ENCODE peak calls at places on chromosomes 12 and 14, in four cellular contexts. J, H, M and E are unnamed samples.
A peak's percentile ranks its signal among the peaks of the same experiment; 100 is the strongest.

GRCh38 chr14:102949801-102950451 is 27.5 kb downstream of the AMN start:
- DNase-seq in J (no peak), H (no peak), M (no peak), E (no peak)

GRCh38 chr14:101966742-101967141 is 2.4 kb downstream of the DYNC1H1 start:
- DNase-seq in J (no peak), H (no peak), M (no peak), E (no peak)

GRCh38 chr12:121939190-121939589 is 20.8 kb downstream of the CFAP251 start:
- DNase-seq in J (peak; percentile 24), H (no peak), M (no peak), E (no peak)

GRCh38 chr12:43345023-43345422 is 207.0 kb downstream of the ADAMTS20 start:
- DNase-seq in J (no peak), H (no peak), M (no peak), E (no peak)

GRCh38 chr12:109719123-109720022 is 5.7 kb downstream of the FAM222A start:
- DNase-seq in J (no peak), H (peak; percentile 66), M (peak; percentile 31), E (no peak)

GRCh38 chr12:122097641-122098364 is 19.2 kb downstream of the MLXIP start:
- DNase-seq in J (no peak), H (peak; percentile 46), M (peak; percentile 86), E (no peak)

GRCh38 chr14:54346257-54346656 is 50.5 kb upstream of the CDKN3 start:
- DNase-seq in J (no peak), H (no peak), M (no peak), E (no peak)

GRCh38 chr12:62866451-62867082 is 68.4 kb downstream of the PPM1H start:
- DNase-seq in J (no peak), H (peak; percentile 68), M (no peak), E (no peak)

GRCh38 chr14:95045255-95045701 is 112.1 kb downstream of the DICER1 start:
- DNase-seq in J (no peak), H (no peak), M (no peak), E (no peak)

GRCh38 chr12:130249376-130249775 is 87.1 kb downstream of the FZD10 start:
- DNase-seq in J (no peak), H (no peak), M (peak; percentile 12), E (no peak)

DNA sequence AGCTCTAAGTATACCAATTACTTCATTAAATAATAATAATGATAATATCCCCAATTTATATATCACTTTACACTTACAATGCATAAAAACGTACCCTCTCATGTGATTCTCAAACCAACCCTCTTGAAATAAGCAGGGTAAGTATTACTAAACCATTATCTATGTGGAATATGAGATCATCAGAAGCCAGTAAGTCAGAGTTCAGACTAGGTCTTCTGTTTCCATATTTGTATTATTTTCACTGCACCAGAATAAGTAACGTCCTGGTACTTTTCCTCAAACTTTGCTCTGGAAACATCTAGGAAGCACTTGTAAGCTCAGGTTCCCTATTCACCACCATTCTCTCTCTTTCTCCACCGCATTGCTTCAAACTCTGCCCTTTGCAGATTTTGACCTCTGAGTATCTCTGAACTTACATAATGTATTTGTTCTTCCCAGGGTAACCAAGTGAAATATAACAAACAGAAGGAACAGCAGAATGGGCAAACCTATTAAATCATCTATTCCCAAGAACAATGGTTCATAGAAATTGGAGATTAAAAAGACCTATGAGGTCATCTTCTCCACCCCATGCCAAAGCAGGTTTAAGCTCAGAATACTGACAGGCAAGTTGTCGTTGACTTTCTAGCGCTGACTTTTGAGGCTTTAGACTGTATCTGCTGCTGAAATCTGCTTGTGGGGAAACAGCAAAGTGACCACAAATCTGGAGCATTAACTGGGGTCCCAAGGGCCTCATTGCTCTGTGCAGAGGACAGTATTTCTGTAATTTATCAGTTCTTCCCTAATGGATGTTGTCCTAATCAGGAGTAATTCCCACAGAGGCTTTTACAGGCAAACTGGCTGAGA is 161.3 kb upstream of the FAR2 start:
- DNase-seq in J (no peak), H (peak; percentile 7), M (no peak), E (no peak)
- TF ChIP-seq YY1 in J (no peak), H (no peak), M (no peak), E (no peak)

DNA sequence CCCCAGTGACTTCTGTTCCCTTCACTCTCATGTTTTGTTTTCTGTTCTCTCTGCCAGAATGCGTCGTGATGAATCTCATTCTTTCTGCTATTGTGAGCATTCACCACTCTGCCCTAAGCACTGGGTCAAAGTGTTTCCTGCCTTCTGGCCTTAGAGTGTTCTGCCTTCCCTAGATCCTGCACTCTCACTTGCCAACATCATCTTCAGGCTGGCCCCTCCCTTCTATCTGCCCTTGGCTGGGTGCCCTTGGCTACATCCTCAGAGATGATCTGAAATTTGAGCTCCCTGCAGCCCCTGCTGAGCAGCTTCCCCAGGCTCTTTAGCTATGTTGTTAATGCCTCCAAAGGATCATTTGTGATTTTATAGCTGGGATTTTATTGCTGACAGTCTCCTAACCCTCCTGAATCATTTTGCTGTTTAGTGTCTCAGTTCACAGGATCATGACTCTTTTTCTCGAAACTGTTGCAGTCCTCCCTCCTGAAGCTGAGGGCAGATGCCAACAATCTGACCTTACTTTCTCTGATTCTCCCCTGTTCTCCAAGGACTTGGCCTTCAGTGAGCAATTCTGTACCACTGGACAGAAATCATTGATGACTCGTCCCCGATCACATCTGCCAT is 4.5 kb downstream of the DHRS2 start:
- DNase-seq in J (no peak), H (peak; percentile 54), M (no peak), E (no peak)
- TF ChIP-seq BRCA1 in J (no peak), H (no peak), M (no peak), E (no peak)

DNA sequence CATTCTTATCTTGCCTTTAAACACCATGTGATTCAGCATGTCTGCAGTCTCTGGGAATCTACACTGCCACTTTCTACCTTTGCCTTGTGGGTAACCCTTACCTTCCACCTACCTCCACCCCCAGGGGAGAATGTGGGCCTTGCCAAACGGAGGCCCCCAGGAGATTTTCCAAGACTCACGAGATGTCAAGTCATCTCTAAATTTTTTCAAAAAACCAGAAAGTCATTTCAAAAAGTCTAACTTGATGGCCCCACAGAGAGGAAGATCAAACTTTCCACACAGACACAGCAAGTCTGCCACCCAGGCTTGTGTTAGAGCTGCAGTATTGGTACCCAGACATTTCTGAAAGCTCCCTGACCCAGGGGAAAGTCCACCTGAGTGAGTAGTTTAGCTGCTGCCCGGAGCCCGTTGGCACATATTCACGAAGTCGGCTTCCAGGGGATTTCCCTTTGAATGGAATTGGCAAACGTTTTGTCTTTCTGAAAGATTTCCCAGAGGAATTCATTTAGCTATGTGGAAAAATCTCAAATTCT is 4.6 kb upstream of the PSMA6 start:
- DNase-seq in J (peak; percentile 55), H (no peak), M (no peak), E (no peak)
- TF ChIP-seq YY1 in J (no peak), H (no peak), M (no peak), E (no peak)

DNA sequence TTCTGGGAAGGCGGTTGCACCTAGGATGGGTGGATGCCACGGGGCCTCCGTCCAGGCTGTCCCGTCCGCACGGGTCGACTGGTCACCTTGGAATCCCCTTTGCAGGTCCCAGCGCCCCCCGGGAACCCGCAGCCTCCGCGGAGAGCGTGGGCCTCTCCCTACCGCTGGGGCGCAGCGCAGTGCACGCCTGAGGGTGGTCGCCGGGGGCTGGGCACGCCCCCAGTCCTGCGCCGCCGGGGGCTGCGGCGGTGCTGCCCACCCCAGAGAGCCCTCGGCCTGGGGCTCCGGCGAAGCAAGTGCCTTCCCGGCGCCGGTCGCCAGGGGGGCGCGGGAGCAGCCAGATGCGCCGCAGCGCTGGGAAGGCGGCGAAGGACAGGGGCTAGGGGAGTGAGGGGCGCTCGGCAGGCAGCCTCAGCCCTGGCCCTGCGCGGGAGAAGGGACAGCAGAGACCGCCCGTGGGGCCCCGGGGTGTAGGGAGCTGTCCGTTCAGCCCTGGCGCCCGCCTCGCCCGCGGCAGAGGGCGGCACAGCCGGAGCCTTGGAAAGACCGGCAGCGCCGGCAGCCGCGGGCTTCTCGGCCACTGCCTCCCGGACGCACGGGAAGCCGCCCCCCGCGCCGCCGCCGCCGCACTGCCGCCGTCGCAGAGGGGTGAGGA is 527 bp downstream of the ZDHHC22 start:
- DNase-seq in J (no peak), H (no peak), M (peak; percentile 44), E (peak; percentile 91)
- TF ChIP-seq BRCA1 in J (no peak), H (no peak), M (no peak), E (no peak)

GRCh38 chr14:83096092-83096491 is 1562.4 kb upstream of the SEL1L start:
- DNase-seq in J (no peak), H (no peak), M (no peak), E (no peak)
- TF ChIP-seq YY1 in J (no peak), H (no peak), M (no peak), E (no peak)

GRCh38 chr12:108228746-108229145 is 99.7 kb downstream of the WSCD2 start:
- DNase-seq in J (no peak), H (no peak), M (no peak), E (no peak)
- TF ChIP-seq BRCA1 in J (no peak), H (no peak), M (no peak), E (no peak)

GRCh38 chr12:95694148-95694547 is 96.4 kb downstream of the NTN4 start:
- DNase-seq in J (no peak), H (no peak), M (no peak), E (no peak)
- TF ChIP-seq YY1 in J (no peak), H (no peak), M (no peak), E (no peak)

DNA sequence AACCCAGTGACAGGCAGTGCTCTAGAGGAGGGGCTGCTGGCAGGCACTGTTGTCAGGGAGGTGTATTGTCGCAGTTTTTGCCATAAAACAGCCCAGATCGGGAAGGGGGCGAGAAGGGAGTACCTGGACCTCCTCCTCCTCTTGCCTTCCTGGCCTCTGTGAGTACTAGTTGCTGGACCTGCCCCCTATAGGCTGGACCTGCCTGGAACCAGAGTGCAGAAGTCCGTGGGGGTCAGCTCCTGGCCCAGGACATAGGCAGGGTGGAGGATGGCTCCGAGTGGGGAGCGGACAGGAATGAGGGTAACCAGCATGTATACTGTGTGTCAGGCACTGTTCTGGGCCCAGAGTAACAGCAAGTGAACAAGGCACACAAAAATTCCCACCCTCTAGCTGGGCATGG is 116.3 kb downstream of the PTPN11 start:
- DNase-seq in J (no peak), H (no peak), M (no peak), E (no peak)
- TF ChIP-seq BRCA1 in J (no peak), H (no peak), M (no peak), E (no peak)

DNA sequence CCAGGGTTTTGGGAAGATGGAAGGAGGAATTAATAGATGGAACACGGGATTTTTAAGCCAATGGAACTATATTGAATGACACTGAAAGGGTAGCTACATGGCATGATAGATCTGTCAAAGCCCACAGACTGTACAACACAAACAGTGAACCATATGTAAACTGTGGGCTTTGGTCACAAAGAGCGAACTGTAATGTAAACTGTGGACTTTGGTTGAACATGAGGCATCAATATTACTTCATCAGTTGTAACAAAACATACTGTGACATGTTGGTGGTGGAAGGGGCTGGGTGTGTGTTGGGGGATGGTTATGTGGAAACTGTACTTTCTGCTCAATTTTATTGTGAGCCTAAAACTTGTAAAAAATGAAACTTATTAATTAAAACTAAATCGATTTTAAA is 210.6 kb upstream of the HMGA2 start:
- DNase-seq in J (no peak), H (peak; percentile 57), M (no peak), E (no peak)
- TF ChIP-seq YY1 in J (no peak), H (no peak), M (no peak), E (no peak)

DNA sequence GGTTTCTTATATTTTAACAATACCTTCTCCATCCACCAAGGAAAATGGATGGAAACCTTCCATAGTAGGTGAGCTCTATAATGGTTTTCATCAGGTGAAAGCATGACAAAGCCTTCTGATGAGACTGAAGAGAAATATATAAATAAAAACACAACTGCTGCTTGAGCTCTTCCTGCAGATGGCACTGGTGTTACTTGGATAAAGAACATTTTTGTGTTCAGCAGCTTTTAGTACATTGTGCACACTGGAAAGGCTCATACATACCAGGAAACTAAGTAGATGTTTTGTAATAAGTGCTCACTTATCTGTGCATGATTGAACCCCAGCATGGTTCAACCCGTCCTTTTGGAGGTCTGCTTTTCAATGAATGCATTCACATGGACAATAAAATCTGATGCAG is 357.3 kb upstream of the MIS18BP1 start:
- DNase-seq in J (no peak), H (no peak), M (no peak), E (no peak)
- TF ChIP-seq BRCA1 in J (no peak), H (no peak), M (no peak), E (no peak)